ENCODE peak calls at places on chromosomes 2 and 18, in nine cellular contexts. F is GM12865; B is mesothelial cell of epicardium; J is activated naive CD4-positive, alpha-beta T cell; Y is progenitor cell of endocrine pancreas; Z is NCI-H2029 treated with DMSO at 0.1 percent for 48 hours; D is nucleus accumbens; O is colonic mucosa; N is GM13977. S is an unnamed sample.

GRCh38 chr18:28469946-28470345 is 293.0 kb upstream of the CDH2 start:
- DNase-seq in F (peak; percentile 26), B (no peak), J (no peak), Y (no peak), Z (no peak), D (no peak), O (no peak), N (no peak), S (no peak)

GRCh38 chr2:12701786-12702660 is 14.7 kb upstream of the TRIB2 start:
- DNase-seq in F (no peak), B (no peak), J (no peak), Y (no peak), Z (no peak), D (no peak), O (no peak), N (no peak), S (no peak)

GRCh38 chr2:73111300-73112025 is 1.3 kb downstream of the RAB11FIP5 start:
- DNase-seq in F (no peak), B (no peak), J (no peak), Y (no peak), Z (no peak), D (no peak), O (peak; percentile 74), N (no peak), S (no peak)

GRCh38 chr18:51054764-51055163 is 24.8 kb downstream of the SMAD4 start:
- DNase-seq in F (no peak), B (no peak), J (no peak), Y (no peak), Z (no peak), D (no peak), O (no peak), N (no peak), S (no peak)

GRCh38 chr2:172230783-172231446 is 128.2 kb upstream of the DLX2 start:
- DNase-seq in F (no peak), B (peak; percentile 46), J (no peak), Y (no peak), Z (no peak), D (no peak), O (no peak), N (no peak), S (no peak)

GRCh38 chr2:201432551-201433388 is 18.5 kb downstream of the TRAK2 start:
- DNase-seq in F (no peak), B (no peak), J (no peak), Y (no peak), Z (no peak), D (no peak), O (no peak), N (no peak), S (no peak)

GRCh38 chr18:22559414-22560282 is 141.9 kb upstream of the CTAGE1 start:
- DNase-seq in F (no peak), B (peak; percentile 87), J (no peak), Y (peak; percentile 69), Z (no peak), D (no peak), O (peak; percentile 54), N (peak; percentile 46), S (peak; percentile 20)

GRCh38 chr2:17966793-17967192 is 88.3 kb downstream of the KCNS3 start:
- DNase-seq in F (peak; percentile 5), B (no peak), J (no peak), Y (no peak), Z (no peak), D (no peak), O (no peak), N (no peak), S (no peak)

GRCh38 chr18:23032030-23032582 is 99.0 kb downstream of the RBBP8 start:
- DNase-seq in F (no peak), B (no peak), J (no peak), Y (no peak), Z (no peak), D (no peak), O (no peak), N (no peak), S (no peak)

GRCh38 chr2:170815746-170816498 is 765 bp upstream of the GAD1 start:
- DNase-seq in F (peak; percentile 68), B (peak; percentile 89), J (peak; percentile 16), Y (peak; percentile 85), Z (peak; percentile 74), D (no peak), O (peak; percentile 69), N (peak; percentile 84), S (no peak)

GRCh38 chr2:9139491-9140443 is 66.8 kb upstream of the ASAP2 start:
- DNase-seq in F (peak; percentile 64), B (peak; percentile 88), J (peak; percentile 41), Y (peak; percentile 81), Z (peak; percentile 24), D (no peak), O (peak; percentile 92), N (peak; percentile 76), S (peak; percentile 80)

GRCh38 chr18:31156831-31157763 is 5.6 kb downstream of the DSC1 start:
- DNase-seq in F (no peak), B (peak; percentile 45), J (no peak), Y (no peak), Z (no peak), D (no peak), O (no peak), N (no peak), S (no peak)

GRCh38 chr2:164061129-164061746 is 325.4 kb upstream of the FIGN start:
- DNase-seq in F (peak; percentile 51), B (peak; percentile 41), J (no peak), Y (peak; percentile 18), Z (no peak), D (no peak), O (peak; percentile 22), N (peak; percentile 27), S (no peak)

GRCh38 chr2:239626971-239627598 is 226.3 kb upstream of the HDAC4 start:
- DNase-seq in F (no peak), B (no peak), J (no peak), Y (no peak), Z (no peak), D (no peak), O (no peak), N (no peak), S (no peak)

GRCh38 chr2:168005586-168005985 is 241.8 kb downstream of the STK39 start:
- DNase-seq in F (no peak), B (no peak), J (no peak), Y (no peak), Z (no peak), D (no peak), O (no peak), N (no peak), S (no peak)

GRCh38 chr2:107932986-107933385 is 53.3 kb upstream of the SLC5A7 start:
- DNase-seq in F (no peak), B (no peak), J (no peak), Y (no peak), Z (no peak), D (no peak), O (no peak), N (no peak), S (no peak)

GRCh38 chr2:209788925-209789324 is 17.3 kb downstream of the UNC80 start:
- DNase-seq in F (no peak), B (no peak), J (no peak), Y (no peak), Z (no peak), D (no peak), O (no peak), N (no peak), S (no peak)

GRCh38 chr2:123732563-123732962 is 292.5 kb upstream of the CNTNAP5 start:
- DNase-seq in F (no peak), B (no peak), J (no peak), Y (no peak), Z (peak; percentile 72), D (no peak), O (no peak), N (no peak), S (no peak)

GRCh38 chr2:74945783-74946165 is 12.7 kb upstream of the POLE4 start:
- DNase-seq in F (no peak), B (no peak), J (no peak), Y (no peak), Z (no peak), D (no peak), O (no peak), N (no peak), S (no peak)

GRCh38 chr2:43217228-43218220 is 8.9 kb downstream of the ZFP36L2 start:
- DNase-seq in F (peak; percentile 32), B (no peak), J (no peak), Y (no peak), Z (peak; percentile 3), D (no peak), O (peak; percentile 42), N (no peak), S (no peak)

GRCh38 chr18:55968550-55968949 is 380.6 kb upstream of the TCF4 start:
- DNase-seq in F (no peak), B (no peak), J (no peak), Y (no peak), Z (no peak), D (no peak), O (no peak), N (no peak), S (no peak)

GRCh38 chr18:7116001-7116831 is 1.4 kb downstream of the LAMA1 start:
- DNase-seq in F (no peak), B (peak; percentile 43), J (no peak), Y (no peak), Z (no peak), D (no peak), O (no peak), N (no peak), S (no peak)

GRCh38 chr2:81195017-81195773 is 890.6 kb upstream of the LRRTM1 start:
- DNase-seq in F (no peak), B (no peak), J (no peak), Y (no peak), Z (no peak), D (no peak), O (no peak), N (no peak), S (no peak)

GRCh38 chr2:127080941-127081769 is 25.8 kb downstream of the BIN1 start:
- DNase-seq in F (peak; percentile 70), B (no peak), J (no peak), Y (no peak), Z (no peak), D (no peak), O (no peak), N (peak; percentile 58), S (no peak)

GRCh38 chr2:160375802-160376469 is 117.7 kb downstream of the RBMS1 start:
- DNase-seq in F (no peak), B (no peak), J (no peak), Y (no peak), Z (no peak), D (no peak), O (no peak), N (no peak), S (no peak)

GRCh38 chr2:104855174-104856085 is 1.5 kb downstream of the POU3F3 start:
- DNase-seq in F (no peak), B (no peak), J (no peak), Y (no peak), Z (no peak), D (no peak), O (no peak), N (peak; percentile 27), S (no peak)

GRCh38 chr2:164538250-164538866 is 82.9 kb downstream of the GRB14 start:
- DNase-seq in F (peak; percentile 26), B (no peak), J (no peak), Y (no peak), Z (no peak), D (no peak), O (no peak), N (peak; percentile 30), S (no peak)

GRCh38 chr18:48222118-48222517 is 187.1 kb downstream of the ZBTB7C start:
- DNase-seq in F (peak; percentile 64), B (peak; percentile 63), J (no peak), Y (no peak), Z (peak; percentile 92), D (no peak), O (peak; percentile 78), N (no peak), S (no peak)

GRCh38 chr2:172098650-172099471 is 3.8 kb downstream of the DLX2 start:
- DNase-seq in F (peak; percentile 38), B (peak; percentile 81), J (no peak), Y (no peak), Z (no peak), D (no peak), O (no peak), N (peak; percentile 68), S (peak; percentile 19)

GRCh38 chr2:101463885-101464653 is 10.8 kb downstream of the RFX8 start:
- DNase-seq in F (no peak), B (no peak), J (no peak), Y (no peak), Z (no peak), D (no peak), O (no peak), N (no peak), S (no peak)

GRCh38 chr2:25159947-25160346 is 8.4 kb downstream of the POMC start:
- DNase-seq in F (no peak), B (no peak), J (no peak), Y (no peak), Z (no peak), D (no peak), O (no peak), N (no peak), S (no peak)